ENCODE peak calls at places on chromosomes 2 and 18, in five cellular contexts. One of them, this sample, is unnamed.

GRCh38 chr2:186691900-186692299 is 2.0 kb upstream of the FAM171B start:
- DNase-seq in astrocyte: no peak
- DNase-seq in PC-3: no peak
- DNase-seq in fibroblast of lung: no peak
- DNase-seq in hepatocyte: no peak
- DNase-seq in this sample: no peak

GRCh38 chr2:96315400-96316071 is 9.6 kb upstream of the ITPRIPL1 start:
- DNase-seq in PC-3: peak
- DNase-seq in astrocyte: peak
- DNase-seq in hepatocyte: no peak
- DNase-seq in fibroblast of lung: no peak
- DNase-seq in this sample: peak

GRCh38 chr18:45222200-45222599 is 393.1 kb upstream of the SLC14A2 start:
- DNase-seq in fibroblast of lung: no peak
- DNase-seq in hepatocyte: no peak
- DNase-seq in astrocyte: peak
- DNase-seq in PC-3: no peak
- DNase-seq in this sample: no peak

GRCh38 chr18:2880473-2880872 is 33.7 kb downstream of the EMILIN2 start:
- DNase-seq in PC-3: no peak
- DNase-seq in fibroblast of lung: no peak
- DNase-seq in hepatocyte: no peak
- DNase-seq in astrocyte: no peak
- DNase-seq in this sample: no peak

GRCh38 chr2:66334237-66335054 is 100.5 kb upstream of the MEIS1 start:
- DNase-seq in astrocyte: peak
- DNase-seq in PC-3: peak
- DNase-seq in hepatocyte: no peak
- DNase-seq in fibroblast of lung: no peak
- DNase-seq in this sample: peak

GRCh38 chr2:47015206-47015605 is 99.6 kb upstream of the MCFD2 start:
- DNase-seq in fibroblast of lung: peak
- DNase-seq in PC-3: peak
- DNase-seq in hepatocyte: no peak
- DNase-seq in astrocyte: no peak
- DNase-seq in this sample: no peak

GRCh38 chr2:85971369-85971768 is 82.6 kb upstream of the ST3GAL5 start:
- DNase-seq in fibroblast of lung: peak
- DNase-seq in PC-3: peak
- DNase-seq in hepatocyte: no peak
- DNase-seq in astrocyte: peak
- DNase-seq in this sample: no peak

GRCh38 chr2:48356701-48357322 is 173.1 kb upstream of the STON1 start:
- DNase-seq in astrocyte: peak
- DNase-seq in PC-3: no peak
- DNase-seq in fibroblast of lung: peak
- DNase-seq in hepatocyte: peak
- DNase-seq in this sample: peak

GRCh38 chr2:6919912-6920905 is 3.0 kb downstream of the RNF144A start:
- DNase-seq in PC-3: no peak
- DNase-seq in hepatocyte: no peak
- DNase-seq in astrocyte: no peak
- DNase-seq in fibroblast of lung: no peak
- DNase-seq in this sample: no peak

GRCh38 chr2:136932700-136933099 is 167.4 kb downstream of the THSD7B start:
- DNase-seq in astrocyte: no peak
- DNase-seq in PC-3: peak
- DNase-seq in hepatocyte: peak
- DNase-seq in fibroblast of lung: no peak
- DNase-seq in this sample: peak

GRCh38 chr2:10785260-10785659 is 27.3 kb downstream of the PDIA6 start:
- DNase-seq in astrocyte: no peak
- DNase-seq in PC-3: no peak
- DNase-seq in hepatocyte: no peak
- DNase-seq in fibroblast of lung: no peak
- DNase-seq in this sample: no peak

DNA sequence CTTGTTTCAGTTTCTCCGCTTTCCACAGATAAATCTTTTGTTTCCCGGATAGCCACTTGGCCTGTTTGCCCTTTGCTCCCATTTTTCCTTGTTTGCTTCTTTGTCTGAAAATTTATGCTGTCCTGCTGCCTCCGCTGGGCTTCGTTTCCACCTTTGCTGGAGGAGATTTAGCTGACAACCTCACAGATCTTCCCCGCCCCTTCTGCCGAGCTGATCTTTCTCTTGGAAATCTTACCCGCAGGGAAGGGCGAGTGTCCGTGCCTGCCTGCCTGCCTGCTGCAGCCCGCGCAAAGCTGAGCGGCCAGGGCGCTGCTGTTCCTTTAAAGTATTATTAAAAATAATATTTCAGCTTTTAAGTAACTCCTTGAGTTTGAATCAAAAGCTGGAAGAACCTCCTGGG is 1.4 kb upstream of the XRCC5 start:
- DNase-seq in astrocyte: no peak
- DNase-seq in PC-3: no peak
- DNase-seq in hepatocyte: peak
- DNase-seq in fibroblast of lung: no peak
- DNase-seq in this sample: no peak
- H3K4me3 ChIP-seq in astrocyte: peak
- H3K4me3 ChIP-seq in PC-3: no peak
- H3K4me3 ChIP-seq in hepatocyte: no peak
- H3K4me3 ChIP-seq in fibroblast of lung: no peak
- H3K4me3 ChIP-seq in this sample: no peak

GRCh38 chr2:232486558-232487384 is 863 bp downstream of the ECEL1 start:
- DNase-seq in PC-3: no peak
- DNase-seq in astrocyte: no peak
- DNase-seq in fibroblast of lung: no peak
- DNase-seq in hepatocyte: no peak
- DNase-seq in this sample: no peak

GRCh38 chr2:232483923-232484627 is 3.6 kb downstream of the ECEL1 start:
- DNase-seq in PC-3: no peak
- DNase-seq in hepatocyte: no peak
- DNase-seq in astrocyte: no peak
- DNase-seq in fibroblast of lung: no peak
- DNase-seq in this sample: no peak

GRCh38 chr2:232484628-232485332 is 2.9 kb downstream of the ECEL1 start:
- DNase-seq in PC-3: no peak
- DNase-seq in astrocyte: no peak
- DNase-seq in hepatocyte: no peak
- DNase-seq in fibroblast of lung: no peak
- DNase-seq in this sample: no peak

GRCh38 chr2:232485757-232486557 is 1.7 kb downstream of the ECEL1 start:
- DNase-seq in astrocyte: no peak
- DNase-seq in fibroblast of lung: no peak
- DNase-seq in PC-3: no peak
- DNase-seq in hepatocyte: no peak
- DNase-seq in this sample: no peak

GRCh38 chr2:232485333-232485756 is 2.3 kb downstream of the ECEL1 start:
- DNase-seq in hepatocyte: no peak
- DNase-seq in astrocyte: no peak
- DNase-seq in fibroblast of lung: no peak
- DNase-seq in PC-3: no peak
- DNase-seq in this sample: no peak
- TF ChIP-seq EZH2 in hepatocyte: no peak
- TF ChIP-seq EZH2 in astrocyte: no peak
- TF ChIP-seq EZH2 in fibroblast of lung: peak
- TF ChIP-seq EZH2 in PC-3: no peak
- TF ChIP-seq EZH2 in this sample: no peak

DNA sequence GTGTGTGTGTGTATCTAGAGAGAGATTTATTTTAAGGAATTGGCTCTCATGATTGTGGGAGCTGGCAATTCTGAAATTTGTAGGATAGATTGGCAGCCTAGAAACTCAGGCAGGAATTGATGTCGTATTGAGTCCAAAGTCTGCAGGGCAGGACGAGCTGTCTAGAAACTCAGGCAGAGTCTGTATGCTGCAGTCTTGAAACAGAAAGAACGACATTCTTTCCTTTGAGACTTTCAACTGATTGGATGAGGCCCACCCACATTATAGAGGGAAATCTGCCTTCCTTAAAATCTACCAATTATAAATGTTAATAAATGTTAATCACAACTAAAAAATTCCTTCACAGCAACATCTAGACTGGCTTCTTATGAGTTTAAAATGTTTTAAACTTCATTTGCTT is 436.6 kb upstream of the FANCL start:
- DNase-seq in hepatocyte: no peak
- DNase-seq in astrocyte: no peak
- DNase-seq in fibroblast of lung: no peak
- DNase-seq in PC-3: no peak
- DNase-seq in this sample: no peak
- H3K4me3 ChIP-seq in hepatocyte: no peak
- H3K4me3 ChIP-seq in astrocyte: no peak
- H3K4me3 ChIP-seq in fibroblast of lung: no peak
- H3K4me3 ChIP-seq in PC-3: no peak
- H3K4me3 ChIP-seq in this sample: no peak

GRCh38 chr2:239601880-239602279 is 201.1 kb upstream of the HDAC4 start:
- DNase-seq in PC-3: no peak
- DNase-seq in astrocyte: no peak
- DNase-seq in hepatocyte: no peak
- DNase-seq in fibroblast of lung: no peak
- DNase-seq in this sample: no peak
- TF ChIP-seq EZH2 in PC-3: no peak
- TF ChIP-seq EZH2 in astrocyte: no peak
- TF ChIP-seq EZH2 in hepatocyte: no peak
- TF ChIP-seq EZH2 in fibroblast of lung: no peak
- TF ChIP-seq EZH2 in this sample: no peak

DNA sequence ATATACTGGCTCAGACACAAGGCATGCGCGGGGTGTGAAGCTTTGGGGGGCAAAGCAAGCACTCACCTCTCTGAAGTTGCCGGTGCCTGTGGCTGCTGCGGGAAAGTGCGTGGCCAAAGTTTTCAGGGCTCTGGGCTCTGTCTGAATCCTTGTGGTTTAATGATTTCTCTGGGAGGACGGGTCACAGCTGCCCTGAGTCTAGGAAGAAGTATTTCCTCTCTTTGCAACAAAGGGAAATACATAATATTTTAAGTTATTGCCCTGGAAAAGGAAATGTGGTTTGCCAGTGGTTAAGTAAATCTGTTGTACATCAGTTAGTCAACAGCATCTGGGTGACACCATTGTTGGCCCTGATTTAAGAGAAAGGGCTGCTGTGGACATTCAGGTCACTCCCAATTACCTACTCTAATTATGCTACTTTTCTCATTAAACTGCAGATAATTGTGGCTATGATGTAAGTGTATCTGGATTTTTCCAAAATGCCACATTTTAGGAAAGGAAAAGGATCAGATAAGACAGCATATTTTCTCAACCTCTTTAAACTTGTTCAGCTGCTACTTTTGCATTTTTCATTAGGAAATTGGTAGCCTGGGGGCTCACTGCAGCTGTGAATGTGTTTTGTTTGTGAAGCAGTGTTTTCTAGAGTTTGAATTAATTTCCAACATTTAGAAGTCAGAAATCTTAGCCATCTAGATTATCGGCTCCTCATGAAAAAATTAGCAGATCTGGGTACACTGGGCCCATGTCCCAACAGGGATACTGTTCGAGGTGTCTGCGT is 56.5 kb upstream of the ZDBF2 start:
- DNase-seq in fibroblast of lung: peak
- DNase-seq in astrocyte: peak
- DNase-seq in PC-3: no peak
- DNase-seq in hepatocyte: no peak
- DNase-seq in this sample: no peak
- H3K4me3 ChIP-seq in fibroblast of lung: no peak
- H3K4me3 ChIP-seq in astrocyte: peak
- H3K4me3 ChIP-seq in PC-3: no peak
- H3K4me3 ChIP-seq in hepatocyte: no peak
- H3K4me3 ChIP-seq in this sample: no peak

DNA sequence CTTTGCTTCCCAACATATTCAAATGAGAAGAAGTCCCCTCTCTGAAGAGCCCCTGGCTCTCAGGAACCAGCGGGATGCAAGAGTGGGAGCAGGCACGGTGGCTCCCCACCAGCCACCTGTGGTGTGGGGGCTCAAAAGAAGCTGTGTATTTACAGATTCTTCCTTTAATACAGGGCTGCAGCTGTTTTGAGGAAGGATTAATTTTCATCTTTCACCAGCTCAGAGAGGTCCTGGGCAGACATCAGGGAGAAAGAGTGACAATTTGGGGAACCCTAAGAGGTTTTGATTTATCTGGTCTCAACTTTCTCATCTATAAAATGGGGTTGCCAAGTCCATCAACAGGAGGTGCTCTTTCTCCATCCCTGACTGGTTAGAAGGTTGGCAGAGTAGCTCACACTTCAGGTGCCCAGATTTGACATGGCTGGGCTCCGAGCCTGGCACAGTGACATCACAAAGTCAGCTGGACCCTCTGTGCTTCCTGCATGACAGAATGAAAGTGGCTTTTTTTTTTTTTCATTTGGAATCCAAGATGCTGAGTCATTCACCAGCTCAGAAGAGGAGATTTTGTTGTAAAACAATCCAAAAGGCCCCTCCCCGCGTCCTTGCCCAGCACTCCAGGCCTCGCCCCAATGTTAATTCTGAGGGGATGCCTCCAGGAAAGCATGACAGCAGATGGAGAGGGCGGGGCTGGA is 15.5 kb upstream of the SIX2 start:
- DNase-seq in fibroblast of lung: peak
- DNase-seq in astrocyte: peak
- DNase-seq in PC-3: peak
- DNase-seq in hepatocyte: peak
- DNase-seq in this sample: peak
- TF ChIP-seq EZH2 in fibroblast of lung: no peak
- TF ChIP-seq EZH2 in astrocyte: no peak
- TF ChIP-seq EZH2 in PC-3: no peak
- TF ChIP-seq EZH2 in hepatocyte: no peak
- TF ChIP-seq EZH2 in this sample: no peak

DNA sequence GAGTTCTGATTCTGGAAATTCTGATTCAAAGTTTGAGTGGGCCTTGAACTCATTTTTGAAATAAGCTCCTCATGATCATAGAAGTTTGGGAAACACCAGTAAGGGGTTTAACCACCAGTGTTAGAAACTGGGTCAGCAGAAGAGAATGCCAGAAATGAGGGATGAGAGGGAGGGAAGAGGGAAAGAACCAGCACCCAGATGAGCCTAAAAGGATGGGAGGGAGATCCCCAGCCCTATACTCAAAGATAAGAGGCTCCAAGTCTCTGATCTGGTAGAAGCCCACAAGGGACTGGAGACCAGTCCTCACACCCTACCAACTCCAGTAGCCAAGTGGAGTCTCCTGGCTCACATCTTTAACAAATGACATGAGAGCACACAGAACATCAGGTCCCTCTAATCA is 305.0 kb upstream of the NRP2 start:
- DNase-seq in astrocyte: no peak
- DNase-seq in fibroblast of lung: no peak
- DNase-seq in PC-3: no peak
- DNase-seq in hepatocyte: no peak
- DNase-seq in this sample: no peak
- H3K4me3 ChIP-seq in astrocyte: no peak
- H3K4me3 ChIP-seq in fibroblast of lung: no peak
- H3K4me3 ChIP-seq in PC-3: no peak
- H3K4me3 ChIP-seq in hepatocyte: no peak
- H3K4me3 ChIP-seq in this sample: no peak

DNA sequence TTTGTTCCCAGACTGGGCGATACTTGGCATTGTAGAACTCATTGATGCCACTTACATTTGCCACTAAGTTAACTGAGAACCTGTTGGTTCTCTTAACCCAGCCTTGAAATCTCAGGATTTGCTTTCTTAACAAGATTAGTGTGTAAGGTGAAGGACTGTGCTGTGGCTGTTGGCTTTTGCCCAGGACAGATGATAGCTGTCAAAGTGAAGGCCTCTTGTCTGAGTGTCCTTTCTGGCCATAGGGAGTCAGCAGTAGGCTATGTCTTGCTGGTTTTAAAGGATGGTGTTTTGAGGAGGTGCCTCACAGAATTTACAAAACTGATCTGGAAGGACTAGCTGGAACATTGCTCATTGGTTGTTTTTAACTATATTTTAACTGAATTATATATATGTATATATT is 2.6 kb downstream of the DPYSL5 start:
- DNase-seq in hepatocyte: no peak
- DNase-seq in PC-3: no peak
- DNase-seq in fibroblast of lung: no peak
- DNase-seq in astrocyte: no peak
- DNase-seq in this sample: no peak
- TF ChIP-seq EZH2 in hepatocyte: no peak
- TF ChIP-seq EZH2 in PC-3: no peak
- TF ChIP-seq EZH2 in fibroblast of lung: no peak
- TF ChIP-seq EZH2 in astrocyte: no peak
- TF ChIP-seq EZH2 in this sample: no peak

This sample was measured in A673.